ENCODE peak calls at places on chromosomes 1 and 21, in nine cellular contexts. X, K, W, Z, T, H, S, Y and B are unnamed samples.

GRCh38 chr1:224565186-224565585 is 50.9 kb upstream of the CNIH3 start:
- DNase-seq in X (no peak), K (no peak), T (peak; percentile 97), Z (no peak), S (peak; percentile 86), H (peak; percentile 92), Y (no peak), W (no peak), B (no peak)

GRCh38 chr21:35139382-35139715 is 90.2 kb upstream of the RUNX1 start:
- DNase-seq in X (no peak), Z (no peak), W (no peak), K (no peak), T (no peak), H (no peak), S (no peak), Y (no peak), B (no peak)

GRCh38 chr1:150268342-150268705 is 492 bp downstream of the APH1A start:
- DNase-seq in H (no peak), Z (no peak), W (peak; percentile 43), S (no peak), X (peak; percentile 50), Y (peak; percentile 50), K (peak; percentile 56), T (peak; percentile 71), B (peak; percentile 74)

GRCh38 chr1:177209357-177209756 is 38.6 kb downstream of the BRINP2 start:
- DNase-seq in Z (peak; percentile 55), H (peak; percentile 100), W (no peak), X (no peak), S (peak; percentile 88), K (no peak), T (peak; percentile 99), Y (peak; percentile 42), B (peak; percentile 61)

GRCh38 chr1:157035121-157035520 is 10.4 kb downstream of the ARHGEF11 start:
- DNase-seq in Y (no peak), T (no peak), S (no peak), Z (no peak), W (no peak), H (no peak), X (no peak), K (no peak), B (no peak)

GRCh38 chr1:228452194-228453021 is 34.8 kb upstream of the RNF187 start:
- DNase-seq in K (no peak), Z (no peak), S (no peak), W (no peak), Y (peak; percentile 55), T (no peak), H (peak; percentile 25), X (no peak), B (no peak)

GRCh38 chr1:59520194-59520593 is 223.3 kb downstream of the FGGY start:
- DNase-seq in Y (no peak), T (peak; percentile 43), H (peak; percentile 57), Z (peak; percentile 69), S (no peak), K (no peak), W (no peak), X (no peak), B (no peak)

GRCh38 chr1:44411861-44412260 is 6.8 kb downstream of the RNF220 start:
- DNase-seq in K (no peak), X (no peak), H (no peak), S (no peak), Y (no peak), W (no peak), Z (no peak), T (no peak), B (no peak)

GRCh38 chr1:46801323-46802055 is 2.6 kb downstream of the CYP4B1 start:
- DNase-seq in W (no peak), S (no peak), X (no peak), Y (no peak), Z (no peak), T (no peak), K (no peak), H (no peak), B (no peak)

GRCh38 chr1:46800742-46801141 is 1.9 kb downstream of the CYP4B1 start:
- DNase-seq in K (no peak), Z (no peak), T (no peak), X (no peak), S (no peak), W (no peak), H (no peak), Y (no peak), B (no peak)

GRCh38 chr1:46802081-46802480 is 3.2 kb downstream of the CYP4B1 start:
- DNase-seq in W (no peak), K (no peak), H (no peak), Y (no peak), S (no peak), X (no peak), Z (no peak), T (no peak), B (no peak)

GRCh38 chr1:46797696-46798470 is 963 bp upstream of the CYP4B1 start:
- DNase-seq in X (no peak), H (no peak), T (no peak), W (no peak), K (no peak), Y (no peak), S (no peak), Z (no peak), B (no peak)

DNA sequence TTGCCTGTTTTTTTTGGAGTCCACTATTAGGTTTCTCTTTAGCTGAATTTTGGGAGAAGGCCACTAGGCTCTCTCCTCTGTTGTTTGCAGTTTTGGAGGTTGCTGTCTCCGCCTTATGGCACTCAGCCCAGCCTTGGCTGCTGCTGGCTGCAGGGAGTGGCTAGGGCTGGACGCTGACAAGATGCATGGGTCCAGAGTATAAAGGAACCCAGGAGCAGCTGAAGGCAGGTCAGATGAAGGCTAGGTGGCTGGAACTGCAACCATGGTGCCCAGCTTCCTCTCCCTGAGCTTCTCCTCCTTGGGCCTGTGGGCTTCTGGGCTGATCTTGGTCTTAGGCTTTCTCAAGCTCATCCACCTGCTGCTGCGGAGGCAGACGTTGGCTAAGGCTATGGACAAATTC is at the start of gene CYP4B1:
- DNase-seq in W (no peak), T (no peak), K (no peak), H (no peak), Y (no peak), S (no peak), Z (peak; percentile 88), X (no peak), B (peak; percentile 89)
- H3K27ac ChIP-seq in W (no peak within 1 kb of the TSS), T (no peak within 1 kb of the TSS), K (no peak within 1 kb of the TSS), H (no peak within 1 kb of the TSS), Y (no peak within 1 kb of the TSS), S (no peak within 1 kb of the TSS), Z (peak within 1 kb of the TSS; percentile 94), X (no peak within 1 kb of the TSS), B (peak within 1 kb of the TSS; percentile 80)

GRCh38 chr21:42461881-42462877 is 33.8 kb downstream of the RSPH1 start:
- DNase-seq in H (no peak), S (no peak), X (peak; percentile 66), Y (peak; percentile 46), W (no peak), Z (no peak), T (no peak), K (no peak), B (no peak)

GRCh38 chr21:42465008-42465878 is 30.8 kb downstream of the RSPH1 start:
- DNase-seq in W (no peak), X (no peak), Z (no peak), H (no peak), K (no peak), T (no peak), Y (no peak), S (no peak), B (no peak)

GRCh38 chr21:42461185-42461520 is 34.9 kb downstream of the RSPH1 start:
- DNase-seq in Z (no peak), X (no peak), S (no peak), Y (no peak), W (no peak), T (no peak), K (no peak), H (no peak), B (no peak)

GRCh38 chr21:42466700-42467612 is 29.1 kb downstream of the RSPH1 start:
- DNase-seq in H (peak; percentile 7), T (peak; percentile 53), Z (no peak), X (peak; percentile 58), W (no peak), K (no peak), Y (no peak), S (peak; percentile 45), B (no peak)

GRCh38 chr21:42463861-42464515 is 32.0 kb downstream of the RSPH1 start:
- DNase-seq in Z (no peak), S (peak; percentile 20), K (peak; percentile 78), T (peak; percentile 16), X (peak; percentile 92), W (no peak), H (peak; percentile 68), Y (peak; percentile 42), B (no peak)
- H3K27ac ChIP-seq in Z (no peak overlapping the region), S (no peak overlapping the region), K (peak overlapping the region; percentile 55), T (no peak overlapping the region), X (peak overlapping the region; percentile 83), W (no peak overlapping the region), H (no peak overlapping the region), Y (no peak overlapping the region), B (no peak overlapping the region)

DNA sequence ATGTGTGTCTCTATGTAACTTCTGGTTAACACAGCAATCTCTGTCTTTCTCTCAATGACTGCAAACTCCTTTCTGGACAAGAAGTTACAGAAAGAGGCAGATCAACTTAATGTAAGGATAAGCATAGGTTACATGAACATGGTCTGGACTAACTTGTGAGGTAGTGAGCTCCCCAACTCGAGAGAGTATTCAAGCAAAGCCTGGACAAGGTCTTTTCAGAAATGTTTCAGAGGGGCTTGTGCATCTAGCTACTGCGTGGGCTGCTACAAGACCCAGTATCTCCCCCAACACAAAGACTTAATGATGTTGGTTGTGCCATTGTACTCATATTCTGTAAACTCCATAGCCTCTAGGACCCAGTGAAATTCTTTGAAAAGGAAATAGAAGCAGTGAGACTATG is 23.5 kb upstream of the CLSTN1 start:
- DNase-seq in H (no peak), X (no peak), Z (no peak), S (no peak), K (no peak), T (no peak), W (no peak), Y (no peak), B (no peak)
- H3K27ac ChIP-seq in H (no peak overlapping the region), X (peak overlapping the region; percentile 98), Z (no peak overlapping the region), S (no peak overlapping the region), K (no peak overlapping the region), T (no peak overlapping the region), W (no peak overlapping the region), Y (no peak overlapping the region), B (no peak overlapping the region)

GRCh38 chr21:39502631-39503030 is 50.9 kb downstream of the SH3BGR start:
- DNase-seq in W (no peak), X (no peak), T (no peak), K (no peak), H (no peak), S (no peak), Y (no peak), Z (no peak), B (no peak)

GRCh38 chr21:39499156-39499555 is 47.4 kb downstream of the SH3BGR start:
- DNase-seq in T (no peak), W (no peak), Z (no peak), K (no peak), S (no peak), X (no peak), Y (no peak), H (no peak), B (no peak)

GRCh38 chr21:39503138-39503762 is 51.5 kb downstream of the SH3BGR start:
- DNase-seq in W (no peak), X (no peak), S (no peak), Y (no peak), K (no peak), Z (no peak), T (no peak), H (no peak), B (no peak)

DNA sequence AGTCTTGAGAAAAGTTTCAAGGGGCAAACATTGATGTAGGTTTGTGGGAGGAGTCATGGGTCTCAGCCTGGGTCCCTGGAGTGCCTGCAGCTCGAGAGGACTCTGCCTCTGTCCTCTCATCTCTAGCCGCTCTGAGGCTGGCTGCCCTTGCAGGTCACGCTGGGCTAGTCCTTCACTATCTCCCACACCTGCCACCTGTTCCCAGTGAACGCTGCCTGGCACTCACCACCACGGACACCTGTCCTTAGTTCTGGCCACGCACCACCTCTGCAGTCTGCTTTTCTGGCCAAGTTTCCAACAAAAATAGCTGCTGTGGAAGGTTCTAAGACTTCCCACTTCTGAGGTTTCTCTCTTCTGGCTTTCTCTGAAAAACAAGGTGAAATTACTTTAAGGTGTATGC is 52.5 kb downstream of the SH3BGR start:
- DNase-seq in W (no peak), T (no peak), H (no peak), K (no peak), S (no peak), Y (no peak), X (no peak), Z (no peak), B (no peak)
- H3K27ac ChIP-seq in W (no peak overlapping the region), T (no peak overlapping the region), H (no peak overlapping the region), K (no peak overlapping the region), S (no peak overlapping the region), Y (no peak overlapping the region), X (no peak overlapping the region), Z (no peak overlapping the region), B (no peak overlapping the region)